ENCODE peak calls at places on chromosome 9, in four cellular contexts. W, K, H and R are unnamed samples.
A peak's percentile ranks its signal among the peaks of the same experiment; 100 is the strongest.

GRCh38 chr9:107332883-107333282 is 49.8 kb downstream of the RAD23B start:
- DNase-seq in W (no peak), K (no peak), H (no peak), R (no peak)

GRCh38 chr9:88783613-88784230 is 207.5 kb upstream of the S1PR3 start:
- DNase-seq in W (no peak), K (no peak), H (no peak), R (no peak)

GRCh38 chr9:114558027-114558675 is 29.4 kb upstream of the ATP6V1G1 start:
- DNase-seq in W (no peak), K (no peak), H (no peak), R (no peak)

GRCh38 chr9:135136481-135136880 is 49.0 kb downstream of the OLFM1 start:
- DNase-seq in W (no peak), K (no peak), H (no peak), R (no peak)

GRCh38 chr9:131529597-131530545 is 1.2 kb downstream of the UCK1 start:
- DNase-seq in W (no peak), K (no peak), H (no peak), R (no peak)

GRCh38 chr9:108024604-108025003 is 535.0 kb upstream of the KLF4 start:
- DNase-seq in W (no peak), K (no peak), H (no peak), R (no peak)

GRCh38 chr9:90459321-90459720 is 183.3 kb downstream of the DIRAS2 start:
- DNase-seq in W (no peak), K (no peak), H (no peak), R (no peak)

GRCh38 chr9:96232539-96233241 is 69.3 kb downstream of the HSD17B3 start:
- DNase-seq in W (peak; percentile 91), K (no peak), H (no peak), R (peak; percentile 75)

GRCh38 chr9:38713426-38713825 is 6.5 kb downstream of the FAM240B start:
- DNase-seq in W (peak; percentile 69), K (no peak), H (no peak), R (no peak)

GRCh38 chr9:16262467-16263261 is 607.8 kb downstream of the BNC2 start:
- DNase-seq in W (no peak), K (no peak), H (no peak), R (no peak)

GRCh38 chr9:34611251-34611810 is 566 bp downstream of the RPP25L start:
- DNase-seq in W (no peak), K (no peak), H (no peak), R (no peak)

GRCh38 chr9:132026932-132027585 is 52.6 kb downstream of the MED27 start:
- DNase-seq in W (no peak), K (no peak), H (no peak), R (no peak)

GRCh38 chr9:130629443-130630090 is 34.8 kb upstream of the PRDM12 start:
- DNase-seq in W (no peak), K (no peak), H (no peak), R (peak; percentile 63)

GRCh38 chr9:96222132-96222531 is 79.8 kb downstream of the HSD17B3 start:
- DNase-seq in W (no peak), K (no peak), H (no peak), R (no peak)

GRCh38 chr9:86458456-86458855 is 104.2 kb upstream of the TUT7 start:
- DNase-seq in W (no peak), K (no peak), H (no peak), R (no peak)
- H3K4me3 ChIP-seq in W (no peak overlapping the region), K (no peak overlapping the region), H (no peak overlapping the region), R (no peak overlapping the region)

DNA sequence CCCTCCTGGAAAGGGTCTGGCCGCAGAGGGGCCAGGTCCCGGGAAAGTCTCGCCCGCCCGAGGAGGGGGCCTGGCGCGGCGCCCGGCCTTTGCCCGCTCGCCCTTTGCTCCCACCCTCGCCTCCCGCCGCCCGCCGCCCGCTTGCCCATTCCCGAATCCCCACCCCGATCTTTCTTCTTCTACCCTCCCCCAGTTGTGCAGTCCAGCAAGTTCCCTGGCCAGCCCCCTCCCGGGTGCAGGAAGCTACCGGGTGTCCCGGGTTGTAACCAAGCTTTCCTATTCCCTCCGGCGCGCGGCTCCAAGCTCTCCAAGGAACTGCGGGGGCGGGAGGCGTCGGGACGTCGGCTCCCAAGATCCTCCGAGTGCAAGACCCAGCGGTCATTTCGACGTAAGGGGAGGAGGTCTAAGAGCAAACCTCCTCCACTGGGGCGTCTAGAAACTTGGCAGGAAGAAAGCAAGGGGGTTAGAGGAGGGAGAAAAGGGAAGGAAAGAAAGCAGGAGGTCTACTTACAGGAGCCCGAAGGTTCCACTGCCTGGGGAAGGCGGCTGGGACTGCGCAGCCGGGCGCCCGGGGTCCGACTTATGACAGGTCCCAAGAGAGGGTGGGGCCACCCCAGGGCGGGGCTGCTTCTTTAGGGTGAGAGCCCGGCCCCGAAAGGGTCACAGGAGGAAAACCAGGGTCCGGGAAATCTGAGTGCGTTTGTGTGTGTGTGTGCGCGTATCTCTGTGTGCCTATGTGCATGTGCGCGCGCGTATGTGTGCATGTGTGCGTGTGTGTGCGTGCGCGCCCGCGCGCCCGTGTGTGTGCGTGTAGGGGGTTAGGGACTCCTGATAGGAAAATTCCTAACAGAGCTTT is at the start of gene PTGR1:
- DNase-seq in W (peak; percentile 66), K (no peak), H (peak; percentile 78), R (peak; percentile 95)
- TF ChIP-seq POLR2A in W (peak; percentile 37), K (peak; percentile 44), H (no peak), R (no peak)

GRCh38 chr9:137429546-137429890 is 6.3 kb downstream of the NOXA1 start:
- DNase-seq in W (no peak), K (no peak), H (no peak), R (no peak)

GRCh38 chr9:137428841-137429545 is 5.8 kb downstream of the NOXA1 start:
- DNase-seq in W (no peak), K (no peak), H (no peak), R (peak; percentile 81)

GRCh38 chr9:137429974-137430722 is 7.0 kb downstream of the NOXA1 start:
- DNase-seq in W (no peak), K (no peak), H (no peak), R (peak; percentile 84)

GRCh38 chr9:137427454-137428310 is 4.5 kb downstream of the NOXA1 start:
- DNase-seq in W (no peak), K (no peak), H (no peak), R (no peak)

DNA sequence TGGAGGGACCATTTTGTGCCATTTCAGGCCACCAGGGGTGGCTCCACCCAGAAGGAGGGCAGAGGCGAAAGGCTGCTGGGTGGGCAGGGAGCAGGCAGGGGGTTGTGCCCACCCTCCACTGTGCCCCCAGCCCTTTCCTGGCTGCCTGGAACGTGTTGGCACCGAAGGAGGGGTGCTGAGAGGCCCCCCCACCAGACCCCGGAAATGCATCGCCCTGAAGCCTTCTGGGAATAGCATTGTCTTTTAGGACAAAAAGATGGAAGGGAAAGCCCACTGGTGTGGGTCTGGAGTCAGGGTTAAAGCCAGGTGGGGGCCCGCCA is 5.1 kb downstream of the NOXA1 start:
- DNase-seq in W (no peak), K (no peak), H (no peak), R (no peak)
- TF ChIP-seq CTCF in W (no peak), K (no peak), H (no peak), R (no peak)

GRCh38 chr9:970310-971002 is 6.0 kb upstream of the DMRT3 start:
- DNase-seq in W (no peak), K (no peak), H (no peak), R (no peak)
- H3K4me3 ChIP-seq in W (no peak overlapping the region), K (no peak overlapping the region), H (no peak overlapping the region), R (no peak overlapping the region)

DNA sequence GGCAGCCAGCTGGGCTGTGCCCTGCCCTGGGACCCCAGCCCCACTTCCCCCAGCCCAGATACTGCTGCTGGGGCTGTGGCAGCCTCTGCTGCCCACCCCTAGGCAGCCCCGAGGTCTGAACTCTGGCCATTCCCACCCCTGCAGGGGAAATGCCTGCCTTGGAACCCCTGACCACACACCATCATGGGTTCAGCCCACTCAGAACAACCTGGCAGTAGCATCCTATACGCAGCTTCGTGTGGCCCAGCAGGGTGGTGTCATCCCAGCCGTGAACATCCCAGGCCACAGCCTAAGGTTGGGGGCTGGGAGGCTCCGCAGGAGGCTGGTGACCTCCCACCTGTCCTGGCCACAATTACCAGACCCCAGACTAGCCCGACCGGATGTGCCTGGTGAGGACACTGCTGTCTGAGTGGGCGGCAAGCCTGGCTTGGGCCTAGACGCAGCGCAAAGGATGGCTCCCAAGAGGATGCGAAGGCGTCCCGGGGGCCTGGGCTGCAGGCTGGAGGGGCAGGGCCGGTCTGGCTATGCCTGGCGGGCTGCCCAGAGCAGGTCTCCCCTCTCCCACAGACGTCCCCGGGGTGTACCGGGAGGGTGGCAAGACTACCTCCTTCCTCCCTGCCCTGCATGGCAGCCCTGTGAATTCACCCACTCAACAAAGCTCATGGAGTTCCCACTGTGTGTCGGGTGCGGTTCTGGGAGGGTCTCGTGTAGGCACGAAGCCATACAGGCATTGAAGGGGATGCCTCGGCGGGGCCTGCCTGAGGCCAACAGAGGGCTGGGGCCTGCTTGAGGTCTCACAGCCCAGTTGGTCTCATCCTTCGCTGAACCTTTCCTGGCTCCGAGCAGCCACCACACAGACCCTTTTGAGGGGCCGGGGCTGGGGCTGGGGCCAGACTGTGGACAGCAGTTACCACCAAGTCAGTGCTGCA is 1.5 kb upstream of the SLC34A3 start:
- DNase-seq in W (no peak), K (no peak), H (no peak), R (no peak)
- TF ChIP-seq POLR2A in W (no peak), K (no peak), H (no peak), R (no peak)

GRCh38 chr9:93540305-93540704 is 36.1 kb upstream of the PHF2 start:
- DNase-seq in W (no peak), K (no peak), H (no peak), R (no peak)

GRCh38 chr9:93536167-93536566 is 40.2 kb upstream of the PHF2 start:
- DNase-seq in W (no peak), K (no peak), H (no peak), R (no peak)

GRCh38 chr9:93541005-93541404 is 35.4 kb upstream of the PHF2 start:
- DNase-seq in W (no peak), K (no peak), H (no peak), R (no peak)

GRCh38 chr9:93533863-93534262 is 42.5 kb upstream of the PHF2 start:
- DNase-seq in W (no peak), K (no peak), H (no peak), R (no peak)

GRCh38 chr9:93536874-93537273 is 39.5 kb upstream of the PHF2 start:
- DNase-seq in W (no peak), K (no peak), H (no peak), R (no peak)
- TF ChIP-seq CTCF in W (no peak), K (no peak), H (no peak), R (no peak)

GRCh38 chr9:11064853-11065252 is 452.1 kb upstream of the PTPRD start:
- DNase-seq in W (no peak), K (no peak), H (no peak), R (no peak)

GRCh38 chr9:11063263-11063662 is 450.5 kb upstream of the PTPRD start:
- DNase-seq in W (no peak), K (no peak), H (no peak), R (no peak)
- H3K4me3 ChIP-seq in W (no peak overlapping the region), K (no peak overlapping the region), H (no peak overlapping the region), R (no peak overlapping the region)

GRCh38 chr9:37119907-37120839 is at the start of gene ZCCHC7:
- DNase-seq in W (peak; percentile 97), K (peak; percentile 79), H (peak; percentile 95), R (peak; percentile 96)
- TF ChIP-seq POLR2A in W (peak; percentile 86), K (peak; percentile 92), H (no peak), R (peak; percentile 75)